ENCODE peak calls at places on chromosomes 11 and 22, in five cellular contexts. One of them, this sample, is unnamed.

GRCh38 chr11:118911880-118912741 is 13.6 kb downstream of the BCL9L start:
- DNase-seq in mammary epithelial cell: peak; percentile 99
- DNase-seq in heart left ventricle: peak; percentile 87
- DNase-seq in PC-3: peak; percentile 99
- DNase-seq in stomach: no peak
- DNase-seq in this sample: peak; percentile 94

GRCh38 chr11:129414144-129414876 is 38.7 kb downstream of the BARX2 start:
- DNase-seq in mammary epithelial cell: no peak
- DNase-seq in heart left ventricle: no peak
- DNase-seq in PC-3: no peak
- DNase-seq in stomach: no peak
- DNase-seq in this sample: no peak

GRCh38 chr11:36363361-36364272 is 67.5 kb downstream of the PRR5L start:
- DNase-seq in mammary epithelial cell: no peak
- DNase-seq in heart left ventricle: no peak
- DNase-seq in PC-3: no peak
- DNase-seq in stomach: no peak
- DNase-seq in this sample: no peak

GRCh38 chr22:39242809-39243442 is 1.9 kb downstream of the PDGFB start:
- DNase-seq in mammary epithelial cell: peak; percentile 67
- DNase-seq in heart left ventricle: peak; percentile 43
- DNase-seq in PC-3: peak; percentile 73
- DNase-seq in stomach: peak; percentile 73
- DNase-seq in this sample: no peak

GRCh38 chr22:42270178-42270511 is 308 bp downstream of the TCF20 start:
- DNase-seq in mammary epithelial cell: no peak
- DNase-seq in heart left ventricle: no peak
- DNase-seq in PC-3: peak; percentile 32
- DNase-seq in stomach: no peak
- DNase-seq in this sample: no peak

GRCh38 chr11:95230054-95231034 is 658 bp downstream of the SESN3 start:
- DNase-seq in mammary epithelial cell: peak; percentile 42
- DNase-seq in heart left ventricle: peak; percentile 27
- DNase-seq in PC-3: no peak
- DNase-seq in stomach: no peak
- DNase-seq in this sample: peak; percentile 64

GRCh38 chr11:8327761-8328192 is 64.1 kb upstream of the LMO1 start:
- DNase-seq in mammary epithelial cell: no peak
- DNase-seq in heart left ventricle: no peak
- DNase-seq in PC-3: no peak
- DNase-seq in stomach: no peak
- DNase-seq in this sample: no peak

GRCh38 chr11:117730256-117730800 is 66.7 kb downstream of the DSCAML1 start:
- DNase-seq in mammary epithelial cell: no peak
- DNase-seq in heart left ventricle: no peak
- DNase-seq in PC-3: no peak
- DNase-seq in stomach: no peak
- DNase-seq in this sample: no peak

GRCh38 chr22:35528967-35529366 is 11.7 kb upstream of the RASD2 start:
- DNase-seq in mammary epithelial cell: no peak
- DNase-seq in heart left ventricle: no peak
- DNase-seq in PC-3: no peak
- DNase-seq in stomach: no peak
- DNase-seq in this sample: no peak

GRCh38 chr11:45818961-45819605 is 14.1 kb downstream of the SLC35C1 start:
- DNase-seq in mammary epithelial cell: no peak
- DNase-seq in heart left ventricle: no peak
- DNase-seq in PC-3: no peak
- DNase-seq in stomach: no peak
- DNase-seq in this sample: no peak

GRCh38 chr11:43919852-43920597 is 22.4 kb upstream of the C11orf96 start:
- DNase-seq in mammary epithelial cell: no peak
- DNase-seq in heart left ventricle: no peak
- DNase-seq in PC-3: no peak
- DNase-seq in stomach: no peak
- DNase-seq in this sample: no peak

GRCh38 chr11:66492161-66492865 is 12.1 kb downstream of the DPP3 start:
- DNase-seq in mammary epithelial cell: no peak
- DNase-seq in heart left ventricle: no peak
- DNase-seq in PC-3: no peak
- DNase-seq in stomach: no peak
- DNase-seq in this sample: no peak

GRCh38 chr11:1339066-1339675 is 29.7 kb upstream of the TOLLIP start:
- DNase-seq in mammary epithelial cell: no peak
- DNase-seq in heart left ventricle: no peak
- DNase-seq in PC-3: no peak
- DNase-seq in stomach: no peak
- DNase-seq in this sample: peak; percentile 57

GRCh38 chr11:73019996-73020395 is 122.1 kb downstream of the FCHSD2 start:
- DNase-seq in mammary epithelial cell: no peak
- DNase-seq in heart left ventricle: no peak
- DNase-seq in PC-3: no peak
- DNase-seq in stomach: no peak
- DNase-seq in this sample: no peak

GRCh38 chr22:20267441-20268288 is 453 bp downstream of the RTN4R start:
- DNase-seq in mammary epithelial cell: peak; percentile 4
- DNase-seq in heart left ventricle: no peak
- DNase-seq in PC-3: peak; percentile 14
- DNase-seq in stomach: peak; percentile 27
- DNase-seq in this sample: no peak

GRCh38 chr11:41879186-41879738 is 419.8 kb upstream of the LRRC4C start:
- DNase-seq in mammary epithelial cell: peak; percentile 63
- DNase-seq in heart left ventricle: no peak
- DNase-seq in PC-3: peak; percentile 50
- DNase-seq in stomach: no peak
- DNase-seq in this sample: no peak

GRCh38 chr11:86696004-86696403 is 23.6 kb upstream of the ME3 start:
- DNase-seq in mammary epithelial cell: peak; percentile 86
- DNase-seq in heart left ventricle: no peak
- DNase-seq in PC-3: peak; percentile 88
- DNase-seq in stomach: no peak
- DNase-seq in this sample: no peak

GRCh38 chr11:66363805-66364535 is 7.6 kb downstream of the SLC29A2 start:
- DNase-seq in mammary epithelial cell: no peak
- DNase-seq in heart left ventricle: peak; percentile 35
- DNase-seq in PC-3: peak; percentile 71
- DNase-seq in stomach: peak; percentile 55
- DNase-seq in this sample: no peak

GRCh38 chr11:36238881-36239280 is 50.3 kb downstream of the COMMD9 start:
- DNase-seq in mammary epithelial cell: no peak
- DNase-seq in heart left ventricle: no peak
- DNase-seq in PC-3: no peak
- DNase-seq in stomach: no peak
- DNase-seq in this sample: no peak

GRCh38 chr11:13013054-13013488 is 4.0 kb downstream of the RASSF10 start:
- DNase-seq in mammary epithelial cell: peak; percentile 10
- DNase-seq in heart left ventricle: no peak
- DNase-seq in PC-3: no peak
- DNase-seq in stomach: no peak
- DNase-seq in this sample: no peak
- H3K27me3 ChIP-seq in mammary epithelial cell: no peaks in the 10 kb centered on the region
- H3K27me3 ChIP-seq in heart left ventricle: peaks cover 80% of the 10 kb centered on the region
- H3K27me3 ChIP-seq in PC-3: no peaks in the 10 kb centered on the region
- H3K27me3 ChIP-seq in stomach: peaks cover 12% of the 10 kb centered on the region
- H3K27me3 ChIP-seq in this sample: peaks cover 12% of the 10 kb centered on the region

GRCh38 chr11:96260526-96260925 is 82.5 kb downstream of the MAML2 start:
- DNase-seq in mammary epithelial cell: no peak
- DNase-seq in heart left ventricle: no peak
- DNase-seq in PC-3: peak; percentile 35
- DNase-seq in stomach: no peak
- DNase-seq in this sample: no peak
- TF ChIP-seq CTCF in mammary epithelial cell: no peak
- TF ChIP-seq CTCF in heart left ventricle: no peak
- TF ChIP-seq CTCF in PC-3: no peak
- TF ChIP-seq CTCF in stomach: no peak
- TF ChIP-seq CTCF in this sample: no peak

GRCh38 chr11:14075679-14076078 is 113.2 kb downstream of the SPON1 start:
- DNase-seq in mammary epithelial cell: no peak
- DNase-seq in heart left ventricle: no peak
- DNase-seq in PC-3: no peak
- DNase-seq in stomach: no peak
- DNase-seq in this sample: no peak
- H3K27ac ChIP-seq in mammary epithelial cell: no peak overlapping the region
- H3K27ac ChIP-seq in heart left ventricle: no peak overlapping the region
- H3K27ac ChIP-seq in PC-3: no peak overlapping the region
- H3K27ac ChIP-seq in stomach: no peak overlapping the region
- H3K27ac ChIP-seq in this sample: no peak overlapping the region

GRCh38 chr11:32392840-32393239 is 42.5 kb downstream of the WT1 start:
- DNase-seq in mammary epithelial cell: no peak
- DNase-seq in heart left ventricle: no peak
- DNase-seq in PC-3: no peak
- DNase-seq in stomach: no peak
- DNase-seq in this sample: no peak

GRCh38 chr11:32400196-32400595 is 35.1 kb downstream of the WT1 start:
- DNase-seq in mammary epithelial cell: peak; percentile 31
- DNase-seq in heart left ventricle: no peak
- DNase-seq in PC-3: no peak
- DNase-seq in stomach: no peak
- DNase-seq in this sample: no peak

GRCh38 chr11:32395127-32395526 is 40.2 kb downstream of the WT1 start:
- DNase-seq in mammary epithelial cell: no peak
- DNase-seq in heart left ventricle: no peak
- DNase-seq in PC-3: no peak
- DNase-seq in stomach: no peak
- DNase-seq in this sample: no peak

GRCh38 chr11:32396991-32397390 is 38.3 kb downstream of the WT1 start:
- DNase-seq in mammary epithelial cell: no peak
- DNase-seq in heart left ventricle: no peak
- DNase-seq in PC-3: no peak
- DNase-seq in stomach: no peak
- DNase-seq in this sample: no peak

GRCh38 chr11:32396331-32396730 is 39.0 kb downstream of the WT1 start:
- DNase-seq in mammary epithelial cell: no peak
- DNase-seq in heart left ventricle: no peak
- DNase-seq in PC-3: no peak
- DNase-seq in stomach: no peak
- DNase-seq in this sample: no peak
- H3K27me3 ChIP-seq in mammary epithelial cell: no peaks in the 10 kb centered on the region
- H3K27me3 ChIP-seq in heart left ventricle: peaks cover 12% of the 10 kb centered on the region
- H3K27me3 ChIP-seq in PC-3: no peaks in the 10 kb centered on the region
- H3K27me3 ChIP-seq in stomach: no peaks in the 10 kb centered on the region
- H3K27me3 ChIP-seq in this sample: no peaks in the 10 kb centered on the region